ENCODE peak calls at places on chromosomes 13 and 19, in eight cellular contexts. N, D, S, X, T, O, J and L are unnamed samples.

GRCh38 chr13:45040626-45041025 is 51.3 kb downstream of the GPALPP1 start:
- DNase-seq in J (no peak), N (no peak), D (no peak), O (no peak), S (no peak), X (no peak), T (no peak), L (no peak)

GRCh38 chr19:2305974-2306806 is 1.8 kb downstream of the LINGO3 start:
- DNase-seq in D (peak; percentile 53), N (no peak), O (no peak), X (no peak), J (no peak), T (no peak), S (no peak), L (no peak)

GRCh38 chr13:99288069-99288468 is 19.1 kb downstream of the GPR183 start:
- DNase-seq in O (no peak), J (no peak), S (no peak), N (no peak), X (no peak), D (no peak), T (no peak), L (no peak)

GRCh38 chr19:44071824-44072542 is at the start of gene ZNF284:
- DNase-seq in N (peak; percentile 73), X (peak; percentile 86), D (peak; percentile 87), T (peak; percentile 91), J (peak; percentile 91), S (peak; percentile 97), O (peak; percentile 90), L (peak; percentile 92)

GRCh38 chr19:44796701-44797115 is 12.2 kb upstream of the BCAM start:
- DNase-seq in J (no peak), O (no peak), X (no peak), T (peak; percentile 26), D (no peak), N (peak; percentile 55), S (peak; percentile 73), L (peak; percentile 89)

GRCh38 chr13:35346494-35346893 is 130.0 kb downstream of the MAB21L1 start:
- DNase-seq in N (no peak), X (no peak), T (no peak), O (no peak), S (no peak), D (no peak), J (no peak), L (no peak)

GRCh38 chr19:44626067-44626624 is 12.8 kb downstream of the IGSF23 start:
- DNase-seq in D (no peak), X (no peak), J (no peak), T (peak; percentile 93), N (peak; percentile 70), S (no peak), O (no peak), L (no peak)

GRCh38 chr13:57588639-57589038 is 42.9 kb upstream of the PCDH17 start:
- DNase-seq in J (no peak), O (no peak), X (no peak), D (no peak), N (no peak), T (no peak), S (no peak), L (no peak)

GRCh38 chr13:114108894-114109293 is 23.5 kb downstream of the RASA3 start:
- DNase-seq in X (no peak), T (no peak), O (peak; percentile 17), J (peak; percentile 6), D (peak; percentile 48), N (no peak), S (no peak), L (no peak)

GRCh38 chr13:22777207-22777606 is 403.6 kb upstream of the SGCG start:
- DNase-seq in J (no peak), S (no peak), T (no peak), D (no peak), N (no peak), X (no peak), O (no peak), L (no peak)

GRCh38 chr13:19781526-19781925 is 1.2 kb downstream of the PSPC1 start:
- DNase-seq in S (no peak), J (no peak), N (no peak), T (peak; percentile 7), D (no peak), X (no peak), O (no peak), L (no peak)

GRCh38 chr19:6572217-6572616 is 18.7 kb downstream of the CD70 start:
- DNase-seq in S (peak; percentile 9), X (peak; percentile 75), N (no peak), D (no peak), J (peak; percentile 32), T (no peak), O (peak; percentile 46), L (no peak)

GRCh38 chr19:17448190-17448967 is at the start of gene TMEM221:
- DNase-seq in S (peak; percentile 80), X (peak; percentile 55), N (no peak), J (peak; percentile 61), T (no peak), O (no peak), D (no peak), L (no peak)

GRCh38 chr19:10565028-10565566 is 713 bp downstream of the KRI1 start:
- DNase-seq in T (peak; percentile 26), O (peak; percentile 45), S (peak; percentile 75), N (peak; percentile 32), J (peak; percentile 55), D (peak; percentile 73), X (no peak), L (no peak)

GRCh38 chr13:30766957-30767603 is 31.7 kb downstream of the ALOX5AP start:
- DNase-seq in D (no peak), T (no peak), X (no peak), O (no peak), S (no peak), J (no peak), N (no peak), L (no peak)

GRCh38 chr19:49441210-49441959 is at the start of gene SLC17A7:
- DNase-seq in S (peak; percentile 90), X (no peak), T (no peak), J (peak; percentile 34), N (no peak), O (peak; percentile 43), D (peak; percentile 89), L (no peak)

GRCh38 chr19:58055483-58055874 is 3.6 kb upstream of the ZNF135 start:
- DNase-seq in O (no peak), X (no peak), N (no peak), T (no peak), J (no peak), D (no peak), S (no peak), L (no peak)

GRCh38 chr19:46787040-46787330 is 1.4 kb downstream of the SLC1A5 start:
- DNase-seq in N (no peak), X (no peak), T (no peak), J (no peak), O (no peak), S (no peak), D (no peak), L (no peak)

GRCh38 chr19:46785980-46786235 is 2.5 kb downstream of the SLC1A5 start:
- DNase-seq in N (no peak), O (no peak), T (no peak), J (no peak), S (no peak), X (no peak), D (no peak), L (no peak)

GRCh38 chr19:46787331-46788100 is 878 bp downstream of the SLC1A5 start:
- DNase-seq in D (peak; percentile 77), N (peak; percentile 49), S (peak; percentile 65), T (peak; percentile 64), O (peak; percentile 77), J (peak; percentile 62), X (peak; percentile 75), L (no peak)

GRCh38 chr19:46785054-46785979 is 3.1 kb downstream of the SLC1A5 start:
- DNase-seq in S (no peak), O (no peak), D (no peak), N (no peak), T (no peak), J (no peak), X (no peak), L (no peak)

GRCh38 chr19:46786236-46787039 is 2.0 kb downstream of the SLC1A5 start:
- DNase-seq in X (peak; percentile 93), J (peak; percentile 79), D (peak; percentile 92), T (peak; percentile 77), O (peak; percentile 90), N (peak; percentile 73), S (peak; percentile 64), L (peak; percentile 71)
- H3K27ac ChIP-seq in X (peak overlapping the region; percentile 96), J (peak overlapping the region; percentile 93), D (peak overlapping the region; percentile 90), T (peak overlapping the region; percentile 98), O (peak overlapping the region; percentile 88), N (peak overlapping the region; percentile 90), S (peak overlapping the region; percentile 94), L (peak overlapping the region; percentile 92)

GRCh38 chr19:15173746-15174404 is 26.9 kb downstream of the NOTCH3 start:
- DNase-seq in T (no peak), J (no peak), X (peak; percentile 32), S (peak; percentile 49), O (no peak), D (no peak), N (no peak), L (no peak)

GRCh38 chr19:15175609-15176008 is 25.2 kb downstream of the NOTCH3 start:
- DNase-seq in N (no peak), S (no peak), D (no peak), T (no peak), O (no peak), X (no peak), J (no peak), L (no peak)

GRCh38 chr19:15169541-15170285 is 31.1 kb downstream of the NOTCH3 start:
- DNase-seq in N (no peak), J (no peak), S (no peak), O (no peak), T (no peak), X (no peak), D (no peak), L (no peak)

GRCh38 chr19:15166700-15167099 is 34.1 kb downstream of the NOTCH3 start:
- DNase-seq in D (no peak), S (peak; percentile 39), J (no peak), X (no peak), N (no peak), O (no peak), T (no peak), L (no peak)

GRCh38 chr19:15170345-15170744 is 30.4 kb downstream of the NOTCH3 start:
- DNase-seq in O (no peak), X (no peak), T (no peak), J (no peak), S (peak; percentile 81), D (no peak), N (no peak), L (no peak)
- TF ChIP-seq POLR2AphosphoS5 in O (no peak), X (no peak), T (no peak), J (no peak), S (peak; percentile 9), D (no peak), N (no peak), L (no peak)

GRCh38 chr19:55494172-55494761 is 6.0 kb downstream of the SSC5D start:
- DNase-seq in D (peak; percentile 66), J (no peak), S (no peak), T (no peak), N (no peak), X (peak; percentile 35), O (no peak), L (no peak)
- H3K4me3 ChIP-seq in D (peak overlapping the region; percentile 35), J (no peak overlapping the region), S (no peak overlapping the region), T (no peak overlapping the region), N (peak overlapping the region; percentile 62), X (peak overlapping the region; percentile 2), O (peak overlapping the region; percentile 9), L (no peak overlapping the region)

DNA sequence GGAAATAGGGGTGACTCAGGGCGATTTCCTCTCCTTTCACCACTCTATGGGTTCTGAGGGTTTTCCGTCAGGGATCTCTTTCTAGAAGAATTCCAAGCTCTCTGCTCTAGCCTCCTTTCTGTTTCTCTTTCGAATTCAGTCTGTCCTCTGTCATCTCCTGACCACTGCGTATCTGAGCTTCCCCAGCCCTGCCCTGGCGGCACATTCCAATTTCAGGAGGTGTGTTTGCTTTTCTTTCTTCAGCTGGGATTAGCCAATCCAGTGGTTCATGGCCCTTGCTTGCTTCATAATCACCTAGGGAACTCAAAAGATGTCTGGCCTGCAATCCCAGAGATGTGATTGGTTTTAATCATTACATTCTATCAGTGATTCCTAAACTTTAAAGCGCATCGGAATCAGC is 9.4 kb downstream of the IFNL2 start:
- DNase-seq in O (peak; percentile 33), N (no peak), S (no peak), T (no peak), D (no peak), X (no peak), J (no peak), L (no peak)
- H3K27ac ChIP-seq in O (no peak overlapping the region), N (no peak overlapping the region), S (no peak overlapping the region), T (no peak overlapping the region), D (no peak overlapping the region), X (no peak overlapping the region), J (no peak overlapping the region), L (no peak overlapping the region)